ENCODE peak calls at places on chromosomes 4 and X, in four cellular contexts. F is HepG2, N is GM12878, J is K562. V is an unnamed sample.

GRCh38 chr4:108644237-108644636 is 6.2 kb upstream of the OSTC start:
- DNase-seq in F (no peak), N (no peak), J (no peak), V (no peak)

GRCh38 chrX:155056877-155057792 is 13.8 kb downstream of the CMC4 start:
- DNase-seq in F (peak; percentile 43), N (peak; percentile 24), J (peak; percentile 74), V (peak; percentile 66)

GRCh38 chrX:109934434-109934833 is 68.5 kb upstream of the TMEM164 start:
- DNase-seq in F (no peak), N (no peak), J (no peak), V (no peak)

GRCh38 chr4:169410839-169411770 is 140.3 kb upstream of the SH3RF1 start:
- DNase-seq in F (no peak), N (peak; percentile 93), J (no peak), V (peak; percentile 18)

GRCh38 chrX:66150188-66150587 is 13.9 kb upstream of the HEPH start:
- DNase-seq in F (no peak), N (no peak), J (peak; percentile 61), V (no peak)

GRCh38 chrX:63428348-63428747 is 77.2 kb upstream of the SPIN4 start:
- DNase-seq in F (no peak), N (no peak), J (no peak), V (no peak)

GRCh38 chr4:128225148-128225547 is 62.5 kb downstream of the PGRMC2 start:
- DNase-seq in F (no peak), N (no peak), J (no peak), V (no peak)

GRCh38 chr4:53505947-53506346 is 85.3 kb downstream of the LNX1 start:
- DNase-seq in F (no peak), N (no peak), J (no peak), V (no peak)

GRCh38 chrX:27186671-27187070 is 276.5 kb downstream of the PPP4R3C start:
- DNase-seq in F (peak; percentile 13), N (peak; percentile 0), J (peak; percentile 4), V (peak; percentile 8)

GRCh38 chr4:2259036-2259540 is 2.8 kb downstream of the MXD4 start:
- DNase-seq in F (no peak), N (no peak), J (no peak), V (no peak)

GRCh38 chrX:119145241-119145653 is 17.6 kb upstream of the KIAA1210 start:
- DNase-seq in F (no peak), N (no peak), J (peak; percentile 11), V (peak; percentile 24)

GRCh38 chr4:142485452-142485851 is 360.6 kb downstream of the INPP4B start:
- DNase-seq in F (no peak), N (no peak), J (no peak), V (no peak)

GRCh38 chrX:22033818-22034217 is 1.7 kb downstream of the PHEX start:
- DNase-seq in F (no peak), N (no peak), J (no peak), V (no peak)

GRCh38 chr4:159103406-159104131 is 690 bp downstream of the RAPGEF2 start:
- DNase-seq in F (no peak), N (no peak), J (peak; percentile 71), V (peak; percentile 52)

GRCh38 chr4:155207534-155208257 is 740 bp upstream of the NPY2R start:
- DNase-seq in F (no peak), N (no peak), J (no peak), V (peak; percentile 56)

GRCh38 chrX:19344661-19345060 is 934 bp downstream of the PDHA1 start:
- DNase-seq in F (no peak), N (no peak), J (no peak), V (no peak)

GRCh38 chr4:122003335-122003734 is 51.5 kb upstream of the TRPC3 start:
- DNase-seq in F (peak; percentile 64), N (peak; percentile 11), J (peak; percentile 82), V (peak; percentile 58)

GRCh38 chr4:165325732-165326512 is 1.5 kb upstream of the MSMO1 start:
- DNase-seq in F (peak; percentile 49), N (no peak), J (peak; percentile 28), V (no peak)

GRCh38 chrX:40299028-40299479 is 201.3 kb upstream of the BCOR start:
- DNase-seq in F (no peak), N (no peak), J (peak; percentile 29), V (peak; percentile 19)

GRCh38 chrX:134460005-134460860 is at the start of gene HPRT1:
- DNase-seq in F (peak; percentile 35), N (no peak), J (peak; percentile 79), V (peak; percentile 74)

GRCh38 chrX:10156199-10157031 is at the start of gene CLCN4:
- DNase-seq in F (peak; percentile 67), N (no peak), J (no peak), V (peak; percentile 58)

GRCh38 chrX:135591871-135592270 is 71.4 kb downstream of the INTS6L start:
- DNase-seq in F (no peak), N (no peak), J (no peak), V (no peak)

GRCh38 chr4:99324978-99325377 is 3.8 kb upstream of the ADH1B start:
- DNase-seq in F (no peak), N (no peak), J (no peak), V (no peak)

GRCh38 chrX:117376460-117376859 is 740.1 kb downstream of the KLHL13 start:
- DNase-seq in F (peak; percentile 2), N (no peak), J (no peak), V (no peak)
- TF ChIP-seq NR2C2 in F (no peak), N (no peak), J (no peak), V (no peak)

GRCh38 chrX:72305286-72306084 is at the start of gene CITED1:
- DNase-seq in F (no peak), N (no peak), J (no peak), V (peak; percentile 20)

GRCh38 chrX:72308209-72308565 is 2.5 kb upstream of the CITED1 start:
- DNase-seq in F (no peak), N (no peak), J (no peak), V (no peak)

GRCh38 chrX:72306085-72306801 is 529 bp upstream of the CITED1 start:
- DNase-seq in F (no peak), N (no peak), J (peak; percentile 20), V (peak; percentile 16)

GRCh38 chrX:72307646-72308051 is 1.9 kb upstream of the CITED1 start:
- DNase-seq in F (no peak), N (no peak), J (no peak), V (no peak)

GRCh38 chrX:72306851-72307645 is 1.3 kb upstream of the CITED1 start:
- DNase-seq in F (peak; percentile 17), N (no peak), J (peak; percentile 49), V (peak; percentile 51)
- TF ChIP-seq NR2C2 in F (no peak), N (no peak), J (no peak), V (no peak)

GRCh38 chr4:110850461-110851447 is 227.9 kb upstream of the PITX2 start:
- DNase-seq in F (no peak), N (no peak), J (no peak), V (peak; percentile 11)
- TF ChIP-seq NR2C2 in F (no peak), N (no peak), J (no peak), V (no peak)

GRCh38 chrX:41758391-41758790 is 34.4 kb downstream of the GPR82 start:
- DNase-seq in F (no peak), N (no peak), J (no peak), V (no peak)
- TF ChIP-seq NR2C2 in F (no peak), N (no peak), J (no peak), V (no peak)

GRCh38 chr4:89336818-89337395 is 29.3 kb upstream of the GPRIN3 start:
- DNase-seq in F (no peak), N (no peak), J (no peak), V (no peak)
- TF ChIP-seq NR2C2 in F (no peak), N (no peak), J (no peak), V (no peak)

GRCh38 chr4:4810365-4810764 is 49.1 kb upstream of the MSX1 start:
- DNase-seq in F (no peak), N (no peak), J (no peak), V (no peak)
- TF ChIP-seq NR2C2 in F (no peak), N (no peak), J (no peak), V (no peak)

GRCh38 chr4:86156526-86156925 is 203.3 kb downstream of the MAPK10 start:
- DNase-seq in F (no peak), N (no peak), J (no peak), V (no peak)
- TF ChIP-seq NR2C2 in F (no peak), N (no peak), J (no peak), V (no peak)

DNA sequence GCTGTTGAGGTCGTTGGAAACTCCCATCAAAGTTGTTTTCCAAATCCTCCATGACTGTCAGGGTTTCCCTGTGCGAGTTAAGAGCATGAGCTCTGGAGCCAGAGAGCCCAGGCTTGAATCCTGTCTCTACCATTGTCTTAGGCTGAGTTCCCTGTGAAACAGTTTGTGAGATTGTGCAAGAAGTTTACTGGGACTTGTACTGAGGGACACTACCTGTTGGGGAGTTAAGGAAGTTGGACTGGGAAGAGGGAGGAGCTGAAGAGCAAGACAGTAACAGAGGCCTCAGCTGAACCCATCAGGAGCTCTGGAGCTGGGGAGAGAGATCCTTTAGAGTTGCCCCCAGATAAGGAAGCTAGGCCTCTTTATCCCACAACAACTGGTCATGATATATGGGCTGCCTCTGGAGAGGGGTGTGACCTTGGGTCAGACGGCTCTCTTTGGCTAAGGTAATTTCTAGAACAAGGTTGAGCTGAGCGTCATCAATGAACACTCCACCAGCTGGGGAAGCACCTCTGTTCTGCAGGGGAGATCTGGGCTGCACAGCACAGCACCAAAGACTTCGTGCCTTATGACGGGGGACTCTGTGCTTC is 137.8 kb upstream of the SLC4A4 start:
- DNase-seq in F (no peak), N (no peak), J (peak; percentile 33), V (no peak)
- TF ChIP-seq NR2C2 in F (no peak), N (no peak), J (no peak), V (no peak)

V was measured in WTC11.